ENCODE peak calls at places on chromosome 20, in nine cellular contexts. P is transverse colon, K is right lobe of liver, S is HCT116, L is ovary, Q is A549, D is sigmoid colon, O is H54, W is suprapubic skin. U is an unnamed sample.

GRCh38 chr20:17369506-17369905 is 142.7 kb downstream of the PCSK2 start:
- DNase-seq in P (no peak), K (no peak), S (no peak), L (no peak), Q (no peak), D (no peak), O (no peak), W (no peak), U (no peak)

GRCh38 chr20:44643596-44644383 is 7.7 kb downstream of the ADA start:
- DNase-seq in P (peak; percentile 51), K (no peak), S (no peak), L (no peak), Q (peak; percentile 62), D (peak; percentile 83), O (peak; percentile 64), W (peak; percentile 86), U (peak; percentile 33)

GRCh38 chr20:53162251-53162835 is 190.2 kb downstream of the TSHZ2 start:
- DNase-seq in P (peak; percentile 12), K (no peak), S (peak; percentile 42), L (peak; percentile 54), Q (peak; percentile 18), D (peak; percentile 74), O (peak; percentile 60), W (peak; percentile 70), U (peak; percentile 28)

GRCh38 chr20:13009682-13010406 is 1.1 kb downstream of the SPTLC3 start:
- DNase-seq in P (peak; percentile 30), K (no peak), S (no peak), L (peak; percentile 26), Q (no peak), D (peak; percentile 65), O (peak; percentile 35), W (no peak), U (peak; percentile 44)

GRCh38 chr20:1567392-1568165 is 10.1 kb upstream of the SIRPD start:
- DNase-seq in P (no peak), K (no peak), S (peak; percentile 8), L (no peak), Q (no peak), D (no peak), O (peak; percentile 59), W (no peak), U (no peak)

GRCh38 chr20:41142914-41143313 is 5.6 kb downstream of the PLCG1 start:
- DNase-seq in P (peak; percentile 25), K (no peak), S (no peak), L (no peak), Q (no peak), D (no peak), O (no peak), W (no peak), U (no peak)

GRCh38 chr20:17835941-17836861 is 132.4 kb downstream of the SNX5 start:
- DNase-seq in P (peak; percentile 47), K (no peak), S (no peak), L (peak; percentile 64), Q (no peak), D (peak; percentile 94), O (no peak), W (peak; percentile 85), U (peak; percentile 45)

GRCh38 chr20:38001173-38001875 is 31.9 kb downstream of the TTI1 start:
- DNase-seq in P (no peak), K (no peak), S (no peak), L (no peak), Q (no peak), D (no peak), O (peak; percentile 75), W (no peak), U (no peak)

GRCh38 chr20:39588148-39588757 is 626.1 kb downstream of the DHX35 start:
- DNase-seq in P (no peak), K (no peak), S (no peak), L (no peak), Q (no peak), D (no peak), O (no peak), W (no peak), U (no peak)

GRCh38 chr20:47740225-47741184 is 44.8 kb downstream of the SULF2 start:
- DNase-seq in P (peak; percentile 42), K (no peak), S (peak; percentile 31), L (no peak), Q (peak; percentile 62), D (peak; percentile 72), O (no peak), W (no peak), U (no peak)

GRCh38 chr20:15675813-15676484 is 897.3 kb downstream of the KIF16B start:
- DNase-seq in P (no peak), K (no peak), S (no peak), L (no peak), Q (no peak), D (no peak), O (no peak), W (no peak), U (no peak)

GRCh38 chr20:50578778-50579165 is 68.6 kb downstream of the PTPN1 start:
- DNase-seq in P (no peak), K (no peak), S (no peak), L (no peak), Q (no peak), D (peak; percentile 58), O (no peak), W (no peak), U (no peak)

GRCh38 chr20:2984956-2985661 is 58.3 kb upstream of the GNRH2 start:
- DNase-seq in P (no peak), K (no peak), S (no peak), L (no peak), Q (no peak), D (no peak), O (peak; percentile 34), W (no peak), U (no peak)

GRCh38 chr20:20230741-20231140 is 137.2 kb upstream of the INSM1 start:
- DNase-seq in P (no peak), K (no peak), S (no peak), L (no peak), Q (no peak), D (no peak), O (no peak), W (no peak), U (no peak)
- TF ChIP-seq POLR2A in P (no peak), K (no peak), S (no peak), L (no peak), Q (no peak), D (no peak), O (no peak), W (no peak), U (no peak)

DNA sequence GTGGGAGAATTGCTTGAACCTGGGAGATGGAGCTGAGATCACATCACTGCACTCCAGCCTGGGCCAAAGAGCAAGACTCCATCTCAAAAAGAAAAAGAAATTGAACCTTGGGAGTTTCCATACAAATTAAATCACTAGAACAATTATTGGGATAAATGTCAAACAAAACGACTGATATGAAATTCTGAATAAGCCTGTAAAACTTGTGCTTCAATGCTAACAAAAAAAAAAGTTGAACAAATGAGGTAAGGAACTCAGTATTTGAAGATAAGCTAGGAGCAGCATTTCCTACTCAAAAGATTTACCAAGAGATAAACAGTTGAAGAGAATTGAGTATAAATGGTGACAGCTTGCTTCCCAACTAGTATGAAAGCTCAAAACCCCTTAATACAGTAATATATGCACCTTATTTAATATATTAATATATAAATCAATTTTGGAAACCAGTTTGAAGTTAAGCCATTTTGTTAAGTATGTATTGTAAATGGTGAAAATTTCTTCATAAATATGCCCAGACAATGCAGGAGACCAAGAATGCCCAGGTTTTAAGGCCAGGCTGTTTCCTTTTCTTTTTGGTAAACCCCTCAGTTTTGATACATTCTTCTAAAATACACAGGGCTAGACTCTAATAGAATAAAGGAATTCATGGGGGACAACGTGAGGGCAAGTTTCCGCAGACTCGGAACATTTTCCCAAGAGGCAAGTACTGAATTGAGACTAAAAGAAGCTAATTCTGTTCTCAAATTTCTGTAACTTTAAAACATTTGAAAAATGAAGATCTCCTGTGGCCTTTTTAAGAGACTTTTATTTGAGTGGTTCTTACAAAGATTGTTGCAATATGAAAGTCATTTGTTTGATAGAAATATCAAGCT is 3.9 kb downstream of the ROMO1 start:
- DNase-seq in P (no peak), K (no peak), S (no peak), L (no peak), Q (no peak), D (no peak), O (no peak), W (no peak), U (no peak)
- TF ChIP-seq POLR2A in P (no peak), K (no peak), S (no peak), L (no peak), Q (no peak), D (no peak), O (no peak), W (no peak), U (no peak)

DNA sequence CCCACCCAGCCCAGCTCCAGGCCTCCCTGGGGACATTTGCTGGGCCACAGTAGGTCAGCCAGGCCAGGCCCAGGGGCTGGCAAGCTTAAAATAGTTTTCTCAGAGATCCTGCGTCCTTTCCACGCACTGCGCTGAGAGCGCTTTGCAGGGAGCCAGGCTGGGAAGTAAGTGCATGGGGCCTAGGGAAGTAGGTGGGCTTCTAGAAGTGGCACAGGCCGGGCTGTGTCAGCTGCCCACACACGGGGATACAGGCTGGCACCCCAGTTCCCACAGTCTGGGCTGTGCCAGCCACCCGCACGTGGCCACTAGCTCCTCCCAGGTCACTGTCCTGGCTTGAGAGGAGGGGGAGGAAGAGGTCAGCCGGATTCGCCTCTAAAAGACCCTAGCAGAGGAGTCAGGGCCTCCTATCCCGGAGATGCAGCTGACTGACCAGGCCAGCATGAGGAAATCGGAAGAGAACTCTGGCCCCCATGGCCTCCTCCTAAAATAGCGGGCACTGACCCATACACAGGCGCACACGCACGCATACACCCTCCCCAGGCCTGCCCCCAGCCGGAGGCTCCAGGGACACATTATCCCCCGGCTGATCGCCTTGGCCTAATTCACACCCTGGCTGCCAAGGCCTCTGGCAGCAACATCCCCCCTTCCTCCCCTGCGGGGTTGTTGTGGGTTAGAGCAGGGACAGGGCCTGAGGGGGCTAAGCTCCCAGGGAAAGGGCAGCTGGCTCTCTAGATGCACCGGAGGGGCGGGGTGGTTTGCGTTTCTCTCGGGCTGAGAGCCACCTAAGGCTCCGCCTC is 5.4 kb downstream of the SLCO4A1 start:
- DNase-seq in P (no peak), K (no peak), S (no peak), L (peak; percentile 89), Q (no peak), D (no peak), O (no peak), W (no peak), U (no peak)
- TF ChIP-seq POLR2A in P (no peak), K (no peak), S (no peak), L (no peak), Q (no peak), D (no peak), O (no peak), W (no peak), U (no peak)

GRCh38 chr20:62413025-62413580 is 6.0 kb upstream of the CABLES2 start:
- DNase-seq in P (peak; percentile 60), K (no peak), S (no peak), L (no peak), Q (no peak), D (no peak), O (no peak), W (no peak), U (no peak)

GRCh38 chr20:62410742-62411478 is 3.8 kb upstream of the CABLES2 start:
- DNase-seq in P (no peak), K (no peak), S (no peak), L (no peak), Q (no peak), D (no peak), O (no peak), W (no peak), U (no peak)

GRCh38 chr20:62411479-62412193 is 4.6 kb upstream of the CABLES2 start:
- DNase-seq in P (peak; percentile 50), K (no peak), S (no peak), L (no peak), Q (no peak), D (no peak), O (no peak), W (no peak), U (no peak)

GRCh38 chr20:62413896-62414481 is 6.9 kb upstream of the CABLES2 start:
- DNase-seq in P (no peak), K (no peak), S (no peak), L (no peak), Q (peak; percentile 47), D (no peak), O (peak; percentile 70), W (no peak), U (no peak)

GRCh38 chr20:62412194-62413024 is 5.3 kb upstream of the CABLES2 start:
- DNase-seq in P (peak; percentile 88), K (no peak), S (no peak), L (no peak), Q (no peak), D (no peak), O (no peak), W (no peak), U (no peak)
- TF ChIP-seq POLR2A in P (peak; percentile 72), K (no peak), S (no peak), L (no peak), Q (no peak), D (peak; percentile 28), O (no peak), W (no peak), U (no peak)

U was measured in body of pancreas.